ENCODE peak calls at places on chromosomes 12 and 14, in five cellular contexts. D, J, G, B and C are unnamed samples.

GRCh38 chr12:110579889-110580253 is 3.2 kb downstream of the PPTC7 start:
- DNase-seq in B (no peak), J (no peak), D (no peak), G (no peak), C (no peak)

GRCh38 chr14:105258846-105259245 is 10.5 kb downstream of the BTBD6 start:
- DNase-seq in D (no peak), G (no peak), J (no peak), B (no peak), C (no peak)

GRCh38 chr12:65881965-65882413 is 57.7 kb downstream of the HMGA2 start:
- DNase-seq in B (no peak), G (no peak), D (no peak), J (peak), C (no peak)

GRCh38 chr12:6461401-6462233 is 8.9 kb downstream of the VAMP1 start:
- DNase-seq in J (peak), B (no peak), D (no peak), G (no peak), C (peak)

GRCh38 chr12:69405466-69405865 is 45.9 kb downstream of the YEATS4 start:
- DNase-seq in D (peak), B (peak), J (peak), G (no peak), C (no peak)

GRCh38 chr12:3231399-3231876 is 154.3 kb downstream of the TSPAN9 start:
- DNase-seq in J (no peak), B (no peak), D (no peak), G (no peak), C (no peak)

GRCh38 chr12:53180270-53180930 is at the start of the genes CSAD and ZNF740:
- DNase-seq in J (peak), G (peak), B (peak), D (peak), C (peak)

GRCh38 chr12:51755251-51755650 is 93.3 kb downstream of the FIGNL2 start:
- DNase-seq in J (no peak), G (no peak), D (no peak), B (no peak), C (no peak)

GRCh38 chr14:63996575-63997220 is 143.9 kb downstream of the SYNE2 start:
- DNase-seq in B (no peak), G (no peak), J (no peak), D (no peak), C (no peak)

GRCh38 chr12:46371718-46372130 is 849 bp downstream of the SLC38A2 start:
- DNase-seq in D (no peak), G (no peak), B (no peak), J (peak), C (peak)

GRCh38 chr14:25055005-25055404 is 5.1 kb upstream of the STXBP6 start:
- DNase-seq in J (no peak), G (no peak), D (no peak), B (no peak), C (no peak)

GRCh38 chr12:31117203-31118011 is 43.7 kb downstream of the DDX11 start:
- DNase-seq in D (peak), J (peak), G (no peak), B (no peak), C (peak)

GRCh38 chr12:39692258-39692853 is 72.8 kb upstream of the ABCD2 start:
- DNase-seq in D (no peak), B (no peak), J (no peak), G (no peak), C (no peak)

GRCh38 chr14:53330441-53330840 is 177.3 kb upstream of the DDHD1 start:
- DNase-seq in B (no peak), G (no peak), D (no peak), J (no peak), C (no peak)